ENCODE peak calls at places on chromosomes 4 and X, in six cellular contexts. One of them, this sample, is unnamed.

GRCh38 chr4:7861440-7861881 is 78.2 kb downstream of the AFAP1 start:
- DNase-seq in IMR-90: peak; percentile 97
- DNase-seq in H1: no peak
- DNase-seq in mesenchymal stem cell: peak; percentile 65
- DNase-seq in mesendoderm: peak; percentile 93
- DNase-seq in neuronal stem cell: peak; percentile 17
- DNase-seq in this sample: peak; percentile 63

GRCh38 chrX:47623540-47624027 is 3.9 kb upstream of the SYN1 start:
- DNase-seq in H1: peak; percentile 76
- DNase-seq in mesenchymal stem cell: peak; percentile 77
- DNase-seq in mesendoderm: peak; percentile 91
- DNase-seq in IMR-90: peak; percentile 76
- DNase-seq in neuronal stem cell: peak; percentile 56
- DNase-seq in this sample: peak; percentile 94

GRCh38 chrX:137548261-137548660 is 17.7 kb upstream of the ZIC3 start:
- DNase-seq in IMR-90: no peak
- DNase-seq in mesendoderm: peak; percentile 26
- DNase-seq in H1: peak; percentile 50
- DNase-seq in neuronal stem cell: no peak
- DNase-seq in mesenchymal stem cell: no peak
- DNase-seq in this sample: peak; percentile 34

GRCh38 chrX:56763556-56764152 is 34.6 kb downstream of the NBDY start:
- DNase-seq in mesenchymal stem cell: no peak
- DNase-seq in mesendoderm: no peak
- DNase-seq in neuronal stem cell: no peak
- DNase-seq in H1: peak; percentile 41
- DNase-seq in IMR-90: peak; percentile 75
- DNase-seq in this sample: peak; percentile 31

GRCh38 chr4:169410839-169411770 is 140.3 kb upstream of the SH3RF1 start:
- DNase-seq in IMR-90: peak; percentile 85
- DNase-seq in mesendoderm: peak; percentile 72
- DNase-seq in H1: no peak
- DNase-seq in mesenchymal stem cell: peak; percentile 97
- DNase-seq in neuronal stem cell: peak; percentile 11
- DNase-seq in this sample: peak; percentile 47

GRCh38 chr4:82462415-82462831 is 32.0 kb downstream of the ENOPH1 start:
- DNase-seq in mesendoderm: peak; percentile 81
- DNase-seq in H1: peak; percentile 95
- DNase-seq in neuronal stem cell: peak; percentile 82
- DNase-seq in mesenchymal stem cell: peak; percentile 82
- DNase-seq in IMR-90: peak; percentile 86
- DNase-seq in this sample: peak; percentile 82

GRCh38 chr4:4564522-4564921 is 22.7 kb upstream of the STX18 start:
- DNase-seq in IMR-90: no peak
- DNase-seq in H1: no peak
- DNase-seq in mesenchymal stem cell: no peak
- DNase-seq in mesendoderm: no peak
- DNase-seq in neuronal stem cell: no peak
- DNase-seq in this sample: no peak

GRCh38 chrX:19270727-19271126 is 73.0 kb upstream of the PDHA1 start:
- DNase-seq in H1: no peak
- DNase-seq in mesenchymal stem cell: no peak
- DNase-seq in IMR-90: no peak
- DNase-seq in mesendoderm: no peak
- DNase-seq in neuronal stem cell: no peak
- DNase-seq in this sample: no peak

GRCh38 chr4:20203508-20203907 is 48.2 kb upstream of the SLIT2 start:
- DNase-seq in mesendoderm: no peak
- DNase-seq in neuronal stem cell: no peak
- DNase-seq in mesenchymal stem cell: peak; percentile 52
- DNase-seq in IMR-90: peak; percentile 92
- DNase-seq in H1: no peak
- DNase-seq in this sample: no peak

DNA sequence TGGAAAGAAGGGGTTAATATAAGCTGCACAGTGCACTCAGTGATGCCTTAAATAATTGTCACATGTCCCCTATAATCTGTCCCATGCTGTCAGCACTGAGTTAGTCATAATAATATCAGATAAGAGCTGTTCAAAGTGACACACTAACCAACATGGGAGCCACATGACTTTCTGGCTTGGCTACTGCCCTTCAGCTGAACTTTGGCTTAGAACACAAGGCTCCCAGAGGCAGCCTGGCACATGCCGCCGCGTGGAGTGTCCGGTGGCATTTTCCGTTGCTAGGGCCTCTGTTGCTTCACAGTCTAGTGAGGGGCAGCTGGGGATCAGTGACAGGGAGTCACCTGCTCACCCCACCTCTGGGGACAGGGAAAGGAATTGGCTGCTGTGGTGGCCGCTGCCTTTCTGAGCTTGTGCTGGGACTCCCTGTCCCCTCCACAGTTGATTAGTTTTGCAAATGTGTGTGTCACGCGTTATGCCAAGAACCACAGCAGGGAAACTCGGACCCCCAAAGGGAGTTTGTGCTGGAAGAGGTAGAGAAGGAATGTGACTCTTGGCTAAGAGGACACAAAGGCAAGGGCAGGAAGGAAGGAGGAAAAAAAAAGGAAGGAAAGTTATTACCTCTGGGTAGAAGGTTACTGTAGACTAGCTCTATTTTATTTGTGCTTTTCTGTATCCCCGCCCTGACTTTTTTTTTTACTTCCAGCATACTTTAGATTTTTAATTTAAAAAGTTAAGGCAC is 41.1 kb upstream of the PPARGC1A start:
- DNase-seq in mesendoderm: peak; percentile 11
- DNase-seq in H1: no peak
- DNase-seq in neuronal stem cell: no peak
- DNase-seq in IMR-90: no peak
- DNase-seq in mesenchymal stem cell: peak; percentile 15
- DNase-seq in this sample: peak; percentile 47
- H2AK5ac ChIP-seq in mesendoderm: no peak overlapping the region
- H2AK5ac ChIP-seq in H1: no peak overlapping the region
- H2AK5ac ChIP-seq in neuronal stem cell: no peak overlapping the region
- H2AK5ac ChIP-seq in IMR-90: no peak overlapping the region
- H2AK5ac ChIP-seq in mesenchymal stem cell: no peak overlapping the region
- H2AK5ac ChIP-seq in this sample: no peak overlapping the region

GRCh38 chr4:54061067-54061466 is 3.3 kb downstream of the CHIC2 start:
- DNase-seq in neuronal stem cell: no peak
- DNase-seq in H1: no peak
- DNase-seq in IMR-90: no peak
- DNase-seq in mesendoderm: no peak
- DNase-seq in mesenchymal stem cell: no peak
- DNase-seq in this sample: no peak

GRCh38 chr4:54061873-54062272 is 2.5 kb downstream of the CHIC2 start:
- DNase-seq in neuronal stem cell: no peak
- DNase-seq in mesenchymal stem cell: no peak
- DNase-seq in H1: no peak
- DNase-seq in IMR-90: no peak
- DNase-seq in mesendoderm: no peak
- DNase-seq in this sample: no peak

GRCh38 chr4:54063737-54064316 is 578 bp downstream of the CHIC2 start:
- DNase-seq in H1: no peak
- DNase-seq in IMR-90: no peak
- DNase-seq in mesendoderm: peak; percentile 62
- DNase-seq in mesenchymal stem cell: peak; percentile 54
- DNase-seq in neuronal stem cell: peak; percentile 15
- DNase-seq in this sample: peak; percentile 36

GRCh38 chr4:54063224-54063623 is 1.2 kb downstream of the CHIC2 start:
- DNase-seq in neuronal stem cell: no peak
- DNase-seq in mesenchymal stem cell: peak; percentile 62
- DNase-seq in H1: no peak
- DNase-seq in IMR-90: peak; percentile 60
- DNase-seq in mesendoderm: no peak
- DNase-seq in this sample: no peak

GRCh38 chr4:54062392-54062791 is 2.0 kb downstream of the CHIC2 start:
- DNase-seq in mesendoderm: no peak
- DNase-seq in neuronal stem cell: no peak
- DNase-seq in IMR-90: no peak
- DNase-seq in H1: no peak
- DNase-seq in mesenchymal stem cell: no peak
- DNase-seq in this sample: no peak
- H3K4me1 ChIP-seq in mesendoderm: peaks cover 6% of the 10 kb centered on the region
- H3K4me1 ChIP-seq in neuronal stem cell: no peaks in the 10 kb centered on the region
- H3K4me1 ChIP-seq in IMR-90: peaks cover 14% of the 10 kb centered on the region
- H3K4me1 ChIP-seq in H1: no peaks in the 10 kb centered on the region
- H3K4me1 ChIP-seq in mesenchymal stem cell: peaks cover 8% of the 10 kb centered on the region
- H3K4me1 ChIP-seq in this sample: no peaks in the 10 kb centered on the region

GRCh38 chr4:6641164-6641970 is 882 bp downstream of the MRFAP1 start:
- DNase-seq in neuronal stem cell: no peak
- DNase-seq in mesendoderm: peak; percentile 53
- DNase-seq in mesenchymal stem cell: peak; percentile 64
- DNase-seq in H1: no peak
- DNase-seq in IMR-90: peak; percentile 42
- DNase-seq in this sample: no peak
- H2AK5ac ChIP-seq in neuronal stem cell: peak overlapping the region; percentile 85
- H2AK5ac ChIP-seq in mesendoderm: peak overlapping the region; percentile 22
- H2AK5ac ChIP-seq in mesenchymal stem cell: no peak overlapping the region
- H2AK5ac ChIP-seq in H1: no peak overlapping the region
- H2AK5ac ChIP-seq in IMR-90: peak overlapping the region; percentile 82
- H2AK5ac ChIP-seq in this sample: no peak overlapping the region

DNA sequence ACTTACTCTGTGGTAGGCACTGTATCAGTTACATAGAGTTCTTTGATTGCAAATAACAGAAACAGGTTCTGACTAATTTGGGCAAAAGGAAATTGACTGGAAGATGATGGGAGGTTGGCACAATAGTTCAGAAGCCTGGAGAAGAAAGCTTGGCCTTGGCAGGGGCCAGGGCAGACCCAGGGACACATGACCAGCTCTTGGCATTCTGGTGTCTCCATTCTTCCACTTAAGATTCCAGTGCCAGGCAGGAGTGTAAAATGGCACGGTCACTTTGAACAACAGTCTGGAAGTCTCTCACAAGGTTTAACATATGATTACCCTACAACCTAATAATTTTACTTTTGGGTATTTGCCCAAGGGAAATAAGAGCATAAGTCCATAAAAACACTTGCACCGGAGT is 175.9 kb downstream of the BCOR start:
- DNase-seq in neuronal stem cell: no peak
- DNase-seq in mesendoderm: no peak
- DNase-seq in mesenchymal stem cell: no peak
- DNase-seq in IMR-90: no peak
- DNase-seq in H1: no peak
- DNase-seq in this sample: no peak
- H3K4me1 ChIP-seq in neuronal stem cell: no peaks in the 10 kb centered on the region
- H3K4me1 ChIP-seq in mesendoderm: no peaks in the 10 kb centered on the region
- H3K4me1 ChIP-seq in mesenchymal stem cell: no peaks in the 10 kb centered on the region
- H3K4me1 ChIP-seq in IMR-90: no peaks in the 10 kb centered on the region
- H3K4me1 ChIP-seq in H1: no peaks in the 10 kb centered on the region
- H3K4me1 ChIP-seq in this sample: peaks cover 2% of the 10 kb centered on the region

DNA sequence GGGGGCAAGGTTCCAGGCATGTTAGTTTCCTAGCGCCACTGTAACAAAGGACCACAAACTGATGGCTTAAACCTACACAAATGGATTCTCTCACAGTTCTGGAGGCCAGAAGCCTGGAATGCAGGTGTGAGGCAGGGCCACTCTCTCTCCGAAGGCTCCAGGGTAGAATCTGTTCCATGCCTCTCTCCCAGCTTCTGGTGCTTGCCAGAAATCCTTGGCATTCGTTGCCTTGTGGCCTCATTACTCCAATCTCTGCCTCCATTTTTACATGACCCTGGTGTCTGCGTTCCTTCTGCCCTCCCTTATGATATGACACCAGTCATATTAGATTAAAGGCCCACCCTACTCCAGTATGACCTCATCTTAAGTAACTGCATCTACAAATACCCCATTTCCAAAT is 39.6 kb downstream of the CLDN34 start:
- DNase-seq in H1: no peak
- DNase-seq in IMR-90: no peak
- DNase-seq in mesenchymal stem cell: no peak
- DNase-seq in neuronal stem cell: no peak
- DNase-seq in mesendoderm: peak; percentile 49
- DNase-seq in this sample: no peak
- H2AK5ac ChIP-seq in H1: no peak overlapping the region
- H2AK5ac ChIP-seq in IMR-90: no peak overlapping the region
- H2AK5ac ChIP-seq in mesenchymal stem cell: no peak overlapping the region
- H2AK5ac ChIP-seq in neuronal stem cell: no peak overlapping the region
- H2AK5ac ChIP-seq in mesendoderm: no peak overlapping the region
- H2AK5ac ChIP-seq in this sample: no peak overlapping the region

DNA sequence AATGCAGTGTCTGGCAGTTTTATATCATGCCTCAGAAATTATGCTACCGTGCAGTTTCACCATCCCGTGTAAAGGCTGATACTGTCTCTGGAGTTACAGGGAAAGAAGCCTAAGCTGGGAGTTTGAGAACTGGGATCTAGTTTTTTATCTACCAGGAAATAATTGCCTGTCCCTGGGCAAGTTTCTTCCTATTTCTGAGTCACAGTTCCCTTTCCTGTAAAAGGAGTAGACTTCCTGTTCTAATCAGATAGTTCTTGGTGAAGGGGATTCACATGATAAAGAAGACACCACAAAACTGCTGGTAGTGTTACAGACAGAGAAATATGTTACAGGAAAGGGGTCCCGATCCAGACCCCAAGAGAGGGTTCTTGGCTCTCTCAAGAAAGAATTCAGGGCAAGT is 17.1 kb downstream of the HERC3 start:
- DNase-seq in IMR-90: no peak
- DNase-seq in mesendoderm: no peak
- DNase-seq in mesenchymal stem cell: peak; percentile 11
- DNase-seq in neuronal stem cell: no peak
- DNase-seq in H1: no peak
- DNase-seq in this sample: no peak
- H3K4me1 ChIP-seq in IMR-90: peaks cover 16% of the 10 kb centered on the region
- H3K4me1 ChIP-seq in mesendoderm: no peaks in the 10 kb centered on the region
- H3K4me1 ChIP-seq in mesenchymal stem cell: peaks cover 12% of the 10 kb centered on the region
- H3K4me1 ChIP-seq in neuronal stem cell: no peaks in the 10 kb centered on the region
- H3K4me1 ChIP-seq in H1: peaks cover 2% of the 10 kb centered on the region
- H3K4me1 ChIP-seq in this sample: peaks cover 4% of the 10 kb centered on the region

DNA sequence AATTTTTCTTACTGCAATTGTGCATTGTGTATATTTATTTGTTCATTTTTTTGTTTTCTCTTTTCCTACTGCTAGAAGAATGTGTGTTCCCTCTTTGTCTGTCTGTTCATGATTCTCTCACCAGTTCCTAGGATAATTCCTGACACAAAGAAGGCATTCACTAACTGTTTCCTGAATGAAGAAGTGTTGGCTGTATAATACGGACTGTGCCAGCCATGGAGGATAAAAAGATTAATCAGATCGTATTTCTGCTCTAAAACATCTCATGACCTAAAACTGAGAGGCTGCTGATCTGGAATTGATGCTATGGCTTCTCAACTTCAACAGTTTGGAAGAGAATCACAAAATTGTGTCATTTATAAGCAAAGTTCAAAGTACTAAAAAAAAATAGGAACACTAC is 563.1 kb upstream of the FRG1 start:
- DNase-seq in H1: no peak
- DNase-seq in mesendoderm: no peak
- DNase-seq in IMR-90: no peak
- DNase-seq in neuronal stem cell: no peak
- DNase-seq in mesenchymal stem cell: no peak
- DNase-seq in this sample: no peak
- H2AK5ac ChIP-seq in H1: no peak overlapping the region
- H2AK5ac ChIP-seq in mesendoderm: no peak overlapping the region
- H2AK5ac ChIP-seq in IMR-90: no peak overlapping the region
- H2AK5ac ChIP-seq in neuronal stem cell: no peak overlapping the region
- H2AK5ac ChIP-seq in mesenchymal stem cell: no peak overlapping the region
- H2AK5ac ChIP-seq in this sample: no peak overlapping the region

GRCh38 chr4:184811484-184812180 is 14.1 kb downstream of the ACSL1 start:
- DNase-seq in mesenchymal stem cell: no peak
- DNase-seq in IMR-90: no peak
- DNase-seq in neuronal stem cell: no peak
- DNase-seq in H1: no peak
- DNase-seq in mesendoderm: no peak
- DNase-seq in this sample: no peak
- H3K4me1 ChIP-seq in mesenchymal stem cell: peaks cover 23% of the 10 kb centered on the region
- H3K4me1 ChIP-seq in IMR-90: peaks cover 10% of the 10 kb centered on the region
- H3K4me1 ChIP-seq in neuronal stem cell: peaks cover 11% of the 10 kb centered on the region
- H3K4me1 ChIP-seq in H1: peaks cover 4% of the 10 kb centered on the region
- H3K4me1 ChIP-seq in mesendoderm: peaks cover 2% of the 10 kb centered on the region
- H3K4me1 ChIP-seq in this sample: no peaks in the 10 kb centered on the region

GRCh38 chrX:10992110-10992509 is 119.0 kb upstream of the HCCS start:
- DNase-seq in mesendoderm: peak; percentile 74
- DNase-seq in IMR-90: no peak
- DNase-seq in neuronal stem cell: no peak
- DNase-seq in H1: no peak
- DNase-seq in mesenchymal stem cell: no peak
- DNase-seq in this sample: no peak
- H2AK5ac ChIP-seq in mesendoderm: no peak overlapping the region
- H2AK5ac ChIP-seq in IMR-90: no peak overlapping the region
- H2AK5ac ChIP-seq in neuronal stem cell: no peak overlapping the region
- H2AK5ac ChIP-seq in H1: no peak overlapping the region
- H2AK5ac ChIP-seq in mesenchymal stem cell: no peak overlapping the region
- H2AK5ac ChIP-seq in this sample: no peak overlapping the region